ENCODE peak calls at places on chromosomes 7 and 10, in five cellular contexts. T, D, Z, J and E are unnamed samples.

GRCh38 chr10:124044143-124044862 is 49.1 kb downstream of the CHST15 start:
- DNase-seq in Z (no peak), D (no peak), J (no peak), T (no peak), E (no peak)

GRCh38 chr10:78357673-78358206 is 324.1 kb downstream of the RPS24 start:
- DNase-seq in Z (no peak), D (no peak), T (no peak), J (no peak), E (no peak)

GRCh38 chr10:120977892-120978291 is 126.7 kb downstream of the WDR11 start:
- DNase-seq in J (no peak), Z (no peak), T (no peak), D (no peak), E (no peak)

GRCh38 chr10:82256275-82256674 is 381.3 kb downstream of the NRG3 start:
- DNase-seq in Z (no peak), D (no peak), T (no peak), J (no peak), E (no peak)

GRCh38 chr7:131497454-131497853 is 59.0 kb downstream of the PODXL start:
- DNase-seq in D (no peak), T (no peak), J (no peak), Z (no peak), E (no peak)

GRCh38 chr7:106862317-106863183 is 2.5 kb upstream of the PIK3CG start:
- DNase-seq in T (no peak), D (no peak), J (no peak), Z (no peak), E (no peak)

GRCh38 chr7:122290476-122290875 is 14.1 kb downstream of the FEZF1 start:
- DNase-seq in J (no peak), T (no peak), D (no peak), Z (no peak), E (no peak)

GRCh38 chr7:100407285-100408180 is 21.0 kb downstream of the ZCWPW1 start:
- DNase-seq in D (peak), J (peak), T (peak), Z (peak), E (peak)

GRCh38 chr10:97069026-97069425 is 116.7 kb downstream of the SLIT1 start:
- DNase-seq in Z (no peak), D (no peak), T (no peak), J (no peak), E (no peak)

GRCh38 chr10:99938563-99938962 is 71.2 kb downstream of the DNMBP start:
- DNase-seq in T (peak), D (no peak), J (no peak), Z (no peak), E (no peak)

GRCh38 chr10:99941942-99942835 is 67.6 kb downstream of the DNMBP start:
- DNase-seq in D (no peak), T (no peak), J (no peak), Z (no peak), E (no peak)

GRCh38 chr10:99937630-99938029 is 72.1 kb downstream of the DNMBP start:
- DNase-seq in D (no peak), Z (no peak), T (peak), J (no peak), E (no peak)
- TF ChIP-seq SRF in D (no peak), Z (no peak), T (no peak), J (no peak), E (no peak)

GRCh38 chr10:125086716-125087115 is 73.6 kb downstream of the CTBP2 start:
- DNase-seq in D (no peak), Z (no peak), T (no peak), J (no peak), E (no peak)
- TF ChIP-seq SRF in D (no peak), Z (no peak), T (no peak), J (no peak), E (no peak)

DNA sequence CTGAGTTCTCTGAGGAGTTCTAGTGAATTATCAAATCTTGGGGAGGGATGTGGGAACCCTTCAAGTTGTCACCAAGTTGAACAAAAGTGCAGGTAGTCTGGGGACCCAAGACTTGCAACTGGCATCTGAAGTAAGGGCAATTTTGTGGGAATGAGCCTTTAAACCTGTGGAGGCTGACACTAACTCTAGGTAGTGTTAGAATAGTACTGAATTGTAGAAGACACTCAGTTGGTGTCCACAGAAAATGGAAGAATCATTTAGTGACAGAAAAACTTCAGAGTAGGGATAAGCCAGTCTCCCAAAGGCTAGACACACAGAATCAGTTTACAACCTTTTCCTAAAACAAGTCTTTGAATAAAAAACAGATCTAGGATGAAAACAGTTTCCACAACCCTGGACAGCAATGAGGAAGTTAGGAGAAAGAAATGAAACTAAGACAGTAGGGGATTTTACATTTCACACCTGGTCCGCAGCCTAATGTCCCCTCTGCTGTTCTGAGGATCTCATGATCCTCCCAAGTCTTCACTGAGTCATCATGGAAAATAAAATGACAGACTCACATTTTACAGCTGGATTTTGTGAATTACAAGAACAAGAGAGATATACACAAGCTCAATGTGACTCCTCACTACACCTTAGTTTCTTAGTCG is 23.0 kb upstream of the ING3 start:
- DNase-seq in Z (no peak), J (no peak), T (peak), D (no peak), E (no peak)
- TF ChIP-seq SRF in Z (no peak), J (no peak), T (no peak), D (no peak), E (no peak)

DNA sequence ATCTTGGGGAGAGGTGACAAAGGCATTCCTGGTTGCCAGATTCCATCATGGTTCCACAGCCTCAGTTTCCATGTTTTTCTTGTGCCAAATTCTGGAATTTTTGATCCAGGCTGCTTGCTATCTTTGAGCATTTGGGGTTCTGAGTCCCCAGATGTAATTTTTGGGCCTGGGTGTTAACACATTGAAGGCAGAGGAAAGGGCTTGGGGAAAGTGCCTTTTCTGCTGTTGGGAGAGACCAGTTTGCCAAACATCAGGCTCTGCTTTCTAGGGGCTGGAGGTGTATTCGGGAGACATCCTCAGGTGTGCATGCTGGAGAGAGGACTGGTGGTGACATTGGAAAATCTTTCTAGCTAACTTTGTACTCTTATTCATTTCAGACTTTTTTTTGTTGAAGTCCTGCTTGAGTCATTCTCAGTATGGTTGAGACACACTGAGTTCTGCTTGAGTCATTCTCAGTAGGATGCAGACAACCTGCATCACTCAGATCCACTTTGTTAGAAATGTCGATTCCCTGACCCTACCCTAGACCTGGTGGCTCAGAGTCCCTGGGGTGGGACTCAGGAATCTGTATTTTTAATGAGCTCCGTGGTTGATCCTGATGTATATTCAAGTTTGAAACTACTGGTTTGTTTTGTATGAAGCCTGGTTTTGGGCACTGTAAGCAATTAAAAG is 101.0 kb downstream of the LRMDA start:
- DNase-seq in T (no peak), D (no peak), J (no peak), Z (no peak), E (no peak)
- TF ChIP-seq SRF in T (no peak), D (no peak), J (no peak), Z (no peak), E (no peak)

GRCh38 chr7:54778166-54778565 is 19.2 kb upstream of the SEC61G start:
- DNase-seq in Z (no peak), D (no peak), J (no peak), T (no peak), E (no peak)

GRCh38 chr7:54773472-54774399 is 14.7 kb upstream of the SEC61G start:
- DNase-seq in Z (peak), J (peak), D (peak), T (no peak), E (peak)

GRCh38 chr7:54780490-54780889 is 21.5 kb upstream of the SEC61G start:
- DNase-seq in Z (no peak), T (no peak), D (no peak), J (no peak), E (no peak)

GRCh38 chr7:54778696-54779285 is 19.8 kb upstream of the SEC61G start:
- DNase-seq in T (no peak), D (no peak), Z (no peak), J (no peak), E (no peak)

DNA sequence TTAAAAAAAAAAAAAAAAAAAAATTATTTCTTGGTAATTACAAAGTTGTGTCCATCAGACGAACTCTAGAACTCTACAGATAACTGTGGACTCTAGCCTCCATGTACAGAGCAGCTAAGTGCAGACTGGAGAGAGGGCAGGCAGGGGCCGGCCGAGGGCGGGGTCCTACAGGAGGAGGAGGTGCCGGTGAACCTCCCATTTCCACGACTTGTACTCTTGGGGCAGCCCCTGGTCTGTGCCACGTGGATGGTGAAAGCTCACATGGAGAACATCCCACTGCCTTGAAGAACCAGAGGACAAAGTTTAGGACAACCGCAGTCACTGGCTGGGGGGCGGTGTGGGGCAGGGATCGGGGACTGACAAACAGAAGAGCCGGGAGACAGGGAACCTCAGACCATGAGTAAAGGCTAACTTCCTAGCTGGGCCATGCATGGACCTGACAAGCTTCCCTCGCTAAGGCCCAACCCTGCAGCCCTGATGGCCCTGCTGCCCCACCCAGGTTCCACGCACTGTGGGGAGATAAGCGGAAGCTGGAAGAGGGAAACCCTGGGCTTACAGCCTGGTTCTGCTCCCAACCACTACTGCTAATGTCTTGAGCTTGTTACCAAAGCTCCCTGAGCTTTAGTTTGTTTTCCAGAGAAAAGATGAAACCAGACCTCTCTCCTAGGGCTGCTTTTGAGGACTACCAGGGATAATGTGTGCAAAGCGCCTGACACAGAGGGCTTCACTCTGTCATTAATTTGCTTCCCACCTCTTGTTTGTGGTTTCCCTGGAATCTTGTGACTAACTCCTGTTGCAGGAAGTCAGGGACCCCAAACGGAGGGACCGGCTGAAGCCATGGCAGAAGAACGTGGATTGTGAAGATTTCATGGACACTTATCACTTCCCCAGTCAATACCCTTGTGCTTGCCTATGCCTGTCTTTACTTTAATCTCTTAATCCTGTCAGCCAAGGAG is 16.1 kb upstream of the SEC61G start:
- DNase-seq in D (no peak), T (no peak), Z (no peak), J (no peak), E (no peak)
- TF ChIP-seq SRF in D (no peak), T (no peak), Z (no peak), J (no peak), E (no peak)

DNA sequence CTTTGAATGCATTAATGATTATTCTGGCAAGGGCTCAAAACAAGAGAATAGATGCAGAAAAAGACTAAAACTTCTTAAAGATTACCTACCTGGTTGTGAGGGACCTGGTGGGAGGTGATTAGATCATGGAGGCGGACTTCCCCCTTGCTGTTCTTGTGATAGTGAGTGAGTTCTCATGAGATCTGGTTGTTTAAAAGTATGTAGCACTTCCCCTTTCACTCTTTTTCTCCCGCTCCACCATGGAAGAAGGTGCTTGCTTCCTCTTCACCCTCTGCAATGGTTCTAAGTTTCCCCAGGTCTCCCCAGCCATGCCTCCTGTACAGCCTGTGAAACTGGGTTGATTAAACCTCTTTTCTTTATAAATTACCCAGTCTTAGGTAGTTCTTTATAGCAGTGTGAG is 226.6 kb downstream of the ARHGAP12 start:
- DNase-seq in Z (no peak), T (no peak), J (no peak), D (no peak), E (no peak)
- TF ChIP-seq SRF in Z (no peak), T (no peak), J (no peak), D (no peak), E (no peak)

GRCh38 chr7:39904077-39904486 is 46.0 kb upstream of the CDK13 start:
- DNase-seq in D (no peak), Z (no peak), T (no peak), J (no peak), E (no peak)
- TF ChIP-seq SRF in D (no peak), Z (no peak), T (no peak), J (no peak), E (no peak)

DNA sequence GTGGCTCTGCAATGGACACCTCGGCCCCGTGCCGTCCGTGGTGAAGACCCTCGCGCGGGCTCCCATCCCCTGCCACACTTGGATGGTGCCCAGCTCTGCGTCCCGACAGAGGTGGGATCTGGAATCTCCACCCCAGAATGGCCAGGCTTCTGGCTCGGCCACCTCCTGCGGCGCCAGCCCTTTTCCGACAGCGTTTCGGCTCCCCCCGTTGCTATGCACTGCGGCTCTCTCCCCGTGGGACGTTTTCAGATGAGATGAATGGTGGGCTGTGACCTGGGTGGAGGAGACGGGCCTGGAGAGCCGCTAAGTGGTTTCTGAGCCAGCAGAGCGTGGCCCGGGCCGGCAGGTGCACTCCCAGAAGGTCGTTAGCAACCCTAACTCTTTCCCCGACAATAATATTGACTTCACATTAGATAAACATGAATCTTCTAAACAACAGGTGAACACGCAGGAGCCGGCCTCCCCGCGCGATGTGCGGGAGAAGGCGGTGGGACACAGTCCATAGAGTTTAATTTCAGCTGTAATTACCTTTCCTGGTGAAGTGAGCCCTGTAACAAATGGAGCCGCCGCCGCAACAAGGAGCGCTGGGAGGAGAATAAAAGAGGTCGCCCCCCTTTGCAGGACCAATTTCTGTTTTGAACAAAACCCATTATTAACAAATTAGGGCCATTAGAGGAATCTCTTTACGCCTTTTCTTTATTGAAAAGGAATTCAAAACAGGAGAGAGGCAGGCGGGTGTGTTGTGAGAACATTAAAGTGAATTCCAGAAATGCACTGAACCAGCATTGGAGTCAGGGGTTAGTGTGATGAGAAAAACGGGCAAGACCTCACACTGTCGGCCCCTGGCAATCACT is 294.3 kb upstream of the PFKP start:
- DNase-seq in J (no peak), Z (no peak), T (no peak), D (no peak), E (no peak)
- TF ChIP-seq SRF in J (no peak), Z (no peak), T (no peak), D (no peak), E (no peak)